ENCODE peak calls at places on chromosomes 7 and 10, in eight cellular contexts. Q is fibroblast of lung; B is astrocyte; V is HuH-7.5; Y is activated effector memory CD4-positive, alpha-beta T cell treated with Interleukin-2 at 50 U/mL for 16 hours; A is WTC11; T is naive thymus-derived CD4-positive, alpha-beta T cell; S is aorta. F is an unnamed sample.

GRCh38 chr7:3210531-3210930 is 90.5 kb upstream of the SDK1 start:
- DNase-seq in S (peak; percentile 58), Y (no peak), V (no peak), Q (no peak), A (peak; percentile 47), T (no peak), B (no peak), F (peak; percentile 47)

GRCh38 chr10:1229116-1229515 is 172.9 kb downstream of the WDR37 start:
- DNase-seq in Q (no peak), A (peak; percentile 9), B (no peak), V (no peak), T (no peak), S (no peak), Y (no peak), F (no peak)

GRCh38 chr10:124332426-124332825 is 86.3 kb downstream of the OAT start:
- DNase-seq in S (no peak), T (no peak), A (no peak), Q (no peak), V (no peak), B (peak; percentile 41), Y (no peak), F (no peak)

GRCh38 chr7:111531993-111532392 is 30.3 kb downstream of the IMMP2L start:
- DNase-seq in B (no peak), S (no peak), Y (no peak), A (no peak), T (no peak), V (no peak), Q (peak; percentile 4), F (no peak)

GRCh38 chr7:91446819-91447218 is 182.6 kb downstream of the FZD1 start:
- DNase-seq in T (no peak), B (no peak), A (no peak), S (no peak), Y (no peak), Q (no peak), V (no peak), F (no peak)

GRCh38 chr10:126097558-126098215 is 201.3 kb downstream of the FANK1 start:
- DNase-seq in A (no peak), Q (no peak), Y (no peak), V (no peak), S (no peak), B (peak; percentile 12), T (no peak), F (peak; percentile 17)

GRCh38 chr10:86648706-86649426 is 5.5 kb upstream of the OPN4 start:
- DNase-seq in Y (no peak), T (no peak), V (no peak), A (no peak), Q (peak; percentile 95), S (peak; percentile 84), B (peak; percentile 62), F (no peak)

GRCh38 chr10:132145521-132146185 is 41.1 kb upstream of the DPYSL4 start:
- DNase-seq in B (no peak), V (no peak), Q (no peak), A (no peak), Y (no peak), S (peak; percentile 58), T (no peak), F (no peak)

GRCh38 chr10:44962870-44963738 is 3.5 kb downstream of the RASSF4 start:
- DNase-seq in T (no peak), B (no peak), Q (no peak), Y (no peak), S (no peak), A (peak; percentile 59), V (no peak), F (peak; percentile 78)

GRCh38 chr7:146660839-146661238 is 544.2 kb downstream of the CNTNAP2 start:
- DNase-seq in A (no peak), V (no peak), Y (no peak), S (no peak), B (no peak), Q (no peak), T (no peak), F (no peak)

GRCh38 chr10:80470266-80470665 is 16.2 kb downstream of the TSPAN14 start:
- DNase-seq in Q (no peak), V (no peak), T (no peak), S (no peak), B (no peak), A (no peak), Y (no peak), F (no peak)

GRCh38 chr7:158274404-158274811 is 313.2 kb downstream of the PTPRN2 start:
- DNase-seq in A (peak; percentile 3), B (no peak), Q (no peak), V (no peak), Y (no peak), T (no peak), S (peak; percentile 52), F (no peak)

GRCh38 chr10:126431816-126432215 is 43.5 kb upstream of the ADAM12 start:
- DNase-seq in Q (no peak), V (no peak), B (no peak), A (no peak), Y (no peak), S (no peak), T (no peak), F (no peak)

GRCh38 chr10:28734940-28735759 is 57.8 kb downstream of the BAMBI start:
- DNase-seq in S (no peak), Q (peak; percentile 97), T (no peak), A (no peak), Y (no peak), B (peak; percentile 81), V (no peak), F (no peak)

GRCh38 chr7:131040467-131040932 is 287.2 kb upstream of the MKLN1 start:
- DNase-seq in V (peak; percentile 47), Q (peak; percentile 83), Y (no peak), S (no peak), T (peak; percentile 63), B (peak; percentile 38), A (peak; percentile 60), F (peak; percentile 87)

GRCh38 chr7:157432541-157432956 is 95.7 kb downstream of the DNAJB6 start:
- DNase-seq in Q (peak; percentile 60), B (peak; percentile 66), S (no peak), Y (no peak), A (peak; percentile 77), T (no peak), V (peak; percentile 54), F (peak; percentile 95)

GRCh38 chr7:114921636-114922150 is at the start of gene MDFIC:
- DNase-seq in V (peak; percentile 22), Y (peak; percentile 30), B (no peak), S (no peak), T (no peak), Q (no peak), A (peak; percentile 70), F (peak; percentile 64)

GRCh38 chr7:70459546-70459945 is 672.4 kb upstream of the GALNT17 start:
- DNase-seq in Q (no peak), S (no peak), T (no peak), A (no peak), V (no peak), Y (no peak), B (no peak), F (no peak)

GRCh38 chr7:120407015-120407414 is 134.0 kb downstream of the KCND2 start:
- DNase-seq in S (no peak), Y (no peak), A (no peak), V (no peak), Q (no peak), T (no peak), B (no peak), F (no peak)

GRCh38 chr7:133854739-133855138 is 272.4 kb upstream of the LRGUK start:
- DNase-seq in T (peak; percentile 20), Q (peak; percentile 75), S (no peak), Y (no peak), B (peak; percentile 26), A (no peak), V (no peak), F (peak; percentile 53)

GRCh38 chr7:84041649-84042048 is 152.9 kb downstream of the SEMA3A start:
- DNase-seq in T (no peak), B (no peak), Y (no peak), A (no peak), Q (no peak), S (no peak), V (no peak), F (no peak)

GRCh38 chr10:29668628-29669027 is 33.9 kb upstream of the SVIL start:
- DNase-seq in B (peak; percentile 83), T (no peak), A (no peak), Y (no peak), S (no peak), Q (no peak), V (no peak), F (no peak)

GRCh38 chr7:2635148-2635668 is 3.4 kb downstream of the TTYH3 start:
- DNase-seq in S (no peak), Q (no peak), T (no peak), B (no peak), V (no peak), Y (no peak), A (no peak), F (no peak)

GRCh38 chr10:46556515-46557318 is at the start of gene GPRIN2:
- DNase-seq in V (no peak), Q (no peak), B (no peak), S (peak; percentile 84), Y (no peak), A (peak; percentile 90), T (no peak), F (peak; percentile 93)

GRCh38 chr10:121245799-121246198 is 352.4 kb downstream of the FGFR2 start:
- DNase-seq in A (no peak), V (no peak), B (no peak), Q (no peak), S (no peak), Y (no peak), T (no peak), F (no peak)

GRCh38 chr7:150994141-150994837 is 3.5 kb downstream of the NOS3 start:
- DNase-seq in S (no peak), A (no peak), T (peak; percentile 33), V (no peak), Y (no peak), B (no peak), Q (no peak), F (peak; percentile 18)

GRCh38 chr10:24645784-24646183 is 77.9 kb downstream of the ARHGAP21 start:
- DNase-seq in A (no peak), V (no peak), T (peak; percentile 17), B (no peak), Y (no peak), Q (peak; percentile 22), S (no peak), F (no peak)